ENCODE peak calls at places on chromosomes 6 and 20, in ten cellular contexts. I is astrocyte of the hippocampus, J is CD14-positive monocyte, P is fibroblast of pulmonary artery, H is H9, U is H7, G is epithelial cell of esophagus, Q is AG04449, K is T-helper 1 cell, N is GM13976. Z is an unnamed sample.

GRCh38 chr20:62774762-62775161 is 21.5 kb upstream of the MRGBP start:
- DNase-seq in I (no peak), J (peak), P (no peak), H (no peak), U (no peak), G (no peak), Q (no peak), K (no peak), N (no peak), Z (no peak)

GRCh38 chr20:48626938-48627736 is 200.7 kb downstream of the PREX1 start:
- DNase-seq in I (no peak), J (no peak), P (no peak), H (no peak), U (no peak), G (no peak), Q (no peak), K (no peak), N (no peak), Z (no peak)

GRCh38 chr20:40811004-40811403 is 122.0 kb upstream of the MAFB start:
- DNase-seq in I (no peak), J (no peak), P (no peak), H (peak), U (no peak), G (no peak), Q (no peak), K (no peak), N (no peak), Z (no peak)

GRCh38 chr6:166637806-166638458 is 10.9 kb upstream of the RPS6KA2 start:
- DNase-seq in I (no peak), J (no peak), P (no peak), H (no peak), U (no peak), G (no peak), Q (no peak), K (no peak), N (no peak), Z (no peak)

GRCh38 chr20:58875541-58876134 is 23.1 kb downstream of the GNAS start:
- DNase-seq in I (peak), J (no peak), P (no peak), H (no peak), U (no peak), G (peak), Q (no peak), K (no peak), N (no peak), Z (no peak)

GRCh38 chr6:132140150-132140549 is 189.0 kb upstream of the CCN2 start:
- DNase-seq in I (no peak), J (no peak), P (no peak), H (no peak), U (no peak), G (no peak), Q (no peak), K (no peak), N (no peak), Z (no peak)

GRCh38 chr6:54440549-54440948 is 132.3 kb downstream of the TINAG start:
- DNase-seq in I (no peak), J (no peak), P (no peak), H (no peak), U (no peak), G (peak), Q (no peak), K (no peak), N (no peak), Z (no peak)

GRCh38 chr6:56899311-56899710 is 55.6 kb upstream of the BEND6 start:
- DNase-seq in I (peak), J (no peak), P (peak), H (no peak), U (no peak), G (no peak), Q (no peak), K (no peak), N (no peak), Z (no peak)

GRCh38 chr20:57633945-57634491 is 13.8 kb upstream of the ZBP1 start:
- DNase-seq in I (no peak), J (no peak), P (no peak), H (no peak), U (no peak), G (no peak), Q (no peak), K (no peak), N (no peak), Z (peak)

Z was measured in CD8-positive, alpha-beta memory T cell.